ENCODE peak calls at places on chromosomes 4 and X, in seven cellular contexts. I, L, N, Q, F, R and O are unnamed samples.

GRCh38 chr4:138404801-138405200 is 162.7 kb upstream of the SLC7A11 start:
- DNase-seq in I (no peak), L (no peak), N (no peak), Q (no peak), F (no peak), R (no peak), O (no peak)

GRCh38 chr4:123477804-123478209 is 81.2 kb downstream of the SPRY1 start:
- DNase-seq in I (no peak), L (no peak), N (peak; percentile 3), Q (no peak), F (peak; percentile 67), R (no peak), O (no peak)

GRCh38 chrX:131264053-131264452 is 25.1 kb downstream of the IGSF1 start:
- DNase-seq in I (no peak), L (no peak), N (no peak), Q (no peak), F (no peak), R (no peak), O (no peak)

GRCh38 chr4:96009720-96010119 is 169.8 kb downstream of the PDHA2 start:
- DNase-seq in I (no peak), L (no peak), N (no peak), Q (no peak), F (no peak), R (no peak), O (no peak)

GRCh38 chr4:90357117-90357710 is 230.0 kb downstream of the CCSER1 start:
- DNase-seq in I (peak; percentile 39), L (no peak), N (no peak), Q (no peak), F (peak; percentile 21), R (peak; percentile 76), O (no peak)

GRCh38 chr4:7757501-7758443 is 181.9 kb downstream of the AFAP1 start:
- DNase-seq in I (no peak), L (no peak), N (no peak), Q (peak; percentile 22), F (no peak), R (no peak), O (no peak)

GRCh38 chr4:101345596-101346311 is 1.6 kb downstream of the PPP3CA start:
- DNase-seq in I (no peak), L (peak; percentile 74), N (peak; percentile 60), Q (peak; percentile 13), F (peak; percentile 61), R (peak; percentile 59), O (peak; percentile 72)

GRCh38 chr4:76589402-76589801 is 154.4 kb downstream of the SHROOM3 start:
- DNase-seq in I (no peak), L (no peak), N (no peak), Q (no peak), F (peak; percentile 91), R (no peak), O (no peak)

GRCh38 chr4:38024203-38024504 is 64.0 kb downstream of the PTTG2 start:
- DNase-seq in I (no peak), L (no peak), N (no peak), Q (no peak), F (no peak), R (no peak), O (no peak)

GRCh38 chrX:41333744-41333993 is 293 bp upstream of the DDX3X start:
- DNase-seq in I (peak; percentile 88), L (no peak), N (no peak), Q (peak; percentile 57), F (peak; percentile 85), R (peak; percentile 96), O (no peak)

GRCh38 chr4:20195071-20195885 is 56.4 kb upstream of the SLIT2 start:
- DNase-seq in I (no peak), L (no peak), N (no peak), Q (no peak), F (peak; percentile 78), R (no peak), O (no peak)

GRCh38 chr4:87353592-87353991 is 30.9 kb upstream of the HSD17B13 start:
- DNase-seq in I (peak; percentile 40), L (no peak), N (peak; percentile 16), Q (peak; percentile 31), F (peak; percentile 49), R (peak; percentile 80), O (no peak)

GRCh38 chrX:139134316-139134715 is 396.2 kb upstream of the F9 start:
- DNase-seq in I (no peak), L (no peak), N (no peak), Q (no peak), F (no peak), R (no peak), O (no peak)

GRCh38 chrX:13414006-13414647 is 94.3 kb upstream of the ATXN3L start:
- DNase-seq in I (no peak), L (no peak), N (no peak), Q (no peak), F (no peak), R (no peak), O (no peak)

GRCh38 chr4:128517096-128517738 is 229.6 kb upstream of the PGRMC2 start:
- DNase-seq in I (no peak), L (no peak), N (no peak), Q (no peak), F (peak; percentile 62), R (peak; percentile 87), O (no peak)